ENCODE peak calls at places on chromosomes 6 and 20, in six cellular contexts. I is foreskin fibroblast, V is upper lobe of right lung, F is endothelial cell, O is HFFc6, H is hepatocyte. U is an unnamed sample.
A peak's percentile ranks its signal among the peaks of the same experiment; 100 is the strongest.

GRCh38 chr6:73204252-73204651 is 21.0 kb downstream of the KHDC1L start:
- DNase-seq in I (no peak), V (no peak), F (no peak), O (no peak), H (no peak), U (no peak)

GRCh38 chr6:17816921-17817611 is 110.3 kb upstream of the NUP153 start:
- DNase-seq in I (peak; percentile 48), V (no peak), F (no peak), O (peak; percentile 46), H (peak; percentile 22), U (no peak)

GRCh38 chr6:157139054-157139708 is 184.1 kb downstream of the TMEM242 start:
- DNase-seq in I (no peak), V (no peak), F (peak; percentile 59), O (no peak), H (no peak), U (no peak)

GRCh38 chr6:139536751-139537617 is 162.5 kb upstream of the CITED2 start:
- DNase-seq in I (peak; percentile 29), V (no peak), F (no peak), O (no peak), H (no peak), U (no peak)

GRCh38 chr20:50745634-50746137 is 14.3 kb downstream of the PARD6B start:
- DNase-seq in I (peak; percentile 50), V (no peak), F (no peak), O (no peak), H (no peak), U (no peak)

GRCh38 chr20:38164069-38164468 is 1.0 kb downstream of the TGM2 start:
- DNase-seq in I (no peak), V (no peak), F (no peak), O (no peak), H (no peak), U (no peak)

GRCh38 chr20:38191654-38192053 is 26.6 kb upstream of the TGM2 start:
- DNase-seq in I (no peak), V (no peak), F (no peak), O (no peak), H (no peak), U (no peak)

GRCh38 chr6:42929928-42930360 is 664 bp downstream of the CNPY3 start:
- DNase-seq in I (peak; percentile 86), V (no peak), F (no peak), O (peak; percentile 77), H (peak; percentile 78), U (no peak)

GRCh38 chr20:46784450-46785127 is 75.1 kb downstream of the SLC2A10 start:
- DNase-seq in I (peak; percentile 65), V (no peak), F (no peak), O (peak; percentile 18), H (no peak), U (peak; percentile 20)

GRCh38 chr6:116229287-116229913 is 24.5 kb downstream of the TSPYL4 start:
- DNase-seq in I (peak; percentile 96), V (no peak), F (peak; percentile 82), O (peak; percentile 99), H (peak; percentile 32), U (peak; percentile 79)

GRCh38 chr6:114354482-114354881 is 11.7 kb upstream of the HS3ST5 start:
- DNase-seq in I (no peak), V (no peak), F (no peak), O (no peak), H (no peak), U (no peak)

GRCh38 chr20:34065260-34065659 is 46.8 kb downstream of the EIF2S2 start:
- DNase-seq in I (peak; percentile 85), V (no peak), F (no peak), O (peak; percentile 83), H (peak; percentile 44), U (peak; percentile 52)

GRCh38 chr20:45059022-45059728 is 41.8 kb downstream of the KCNS1 start:
- DNase-seq in I (peak; percentile 59), V (no peak), F (no peak), O (peak; percentile 57), H (no peak), U (no peak)

GRCh38 chr6:32851025-32851424 is 2.5 kb downstream of the TAP1 start:
- DNase-seq in I (no peak), V (no peak), F (no peak), O (no peak), H (no peak), U (no peak)

GRCh38 chr6:113565306-113565705 is 291.8 kb upstream of the MARCKS start:
- DNase-seq in I (no peak), V (no peak), F (no peak), O (peak; percentile 57), H (no peak), U (no peak)

GRCh38 chr20:2872304-2873009 is 824 bp upstream of the PTPRA start:
- DNase-seq in I (peak; percentile 89), V (peak; percentile 88), F (peak; percentile 43), O (peak; percentile 30), H (peak; percentile 76), U (no peak)

GRCh38 chr6:131061771-131062160 is 1.3 kb downstream of the EPB41L2 start:
- DNase-seq in I (peak; percentile 53), V (no peak), F (no peak), O (no peak), H (no peak), U (no peak)

GRCh38 chr6:142011156-142011555 is 121.6 kb upstream of the GJE1 start:
- DNase-seq in I (peak; percentile 53), V (no peak), F (no peak), O (peak; percentile 38), H (no peak), U (no peak)

GRCh38 chr6:64280569-64280968 is 645.0 kb downstream of the PHF3 start:
- DNase-seq in I (no peak), V (no peak), F (no peak), O (no peak), H (peak; percentile 30), U (no peak)

GRCh38 chr6:1016329-1017302 is 295.3 kb upstream of the FOXQ1 start:
- DNase-seq in I (no peak), V (no peak), F (no peak), O (no peak), H (no peak), U (no peak)

GRCh38 chr6:1014431-1014807 is 297.5 kb upstream of the FOXQ1 start:
- DNase-seq in I (no peak), V (no peak), F (no peak), O (no peak), H (no peak), U (no peak)

GRCh38 chr6:1020133-1020532 is 291.8 kb upstream of the FOXQ1 start:
- DNase-seq in I (no peak), V (no peak), F (no peak), O (no peak), H (no peak), U (no peak)

GRCh38 chr6:1013656-1014430 is 298.1 kb upstream of the FOXQ1 start:
- DNase-seq in I (peak; percentile 28), V (no peak), F (no peak), O (no peak), H (no peak), U (no peak)

DNA sequence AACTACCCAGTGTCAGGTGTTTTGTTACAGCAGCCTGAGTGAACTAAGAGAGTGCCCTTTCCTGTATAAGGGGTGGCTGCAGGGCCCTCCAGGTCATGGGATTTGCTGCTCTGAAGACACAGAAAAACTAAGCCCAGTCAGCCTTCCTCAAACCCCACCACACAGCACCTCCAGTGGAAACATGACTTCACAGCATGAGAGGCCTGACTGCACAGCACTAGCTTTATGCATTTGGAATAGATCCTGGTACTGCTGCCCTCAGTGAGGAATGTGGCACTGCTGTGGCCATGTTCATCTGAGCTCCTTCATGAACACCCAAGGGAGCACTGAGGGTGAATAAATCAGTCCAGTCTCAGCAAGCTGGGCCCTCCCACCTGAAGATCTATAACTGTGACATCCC is 296.1 kb upstream of the FOXQ1 start:
- DNase-seq in I (peak; percentile 56), V (no peak), F (no peak), O (peak; percentile 17), H (peak; percentile 35), U (no peak)
- TF ChIP-seq CTCF in I (peak; percentile 31), V (no peak), F (no peak), O (peak; percentile 47), H (peak; percentile 42), U (peak; percentile 33)

GRCh38 chr20:14481863-14482262 is 144.5 kb upstream of the FLRT3 start:
- DNase-seq in I (peak; percentile 94), V (no peak), F (no peak), O (no peak), H (no peak), U (peak; percentile 18)
- TF ChIP-seq CTCF in I (no peak), V (no peak), F (no peak), O (no peak), H (no peak), U (no peak)

DNA sequence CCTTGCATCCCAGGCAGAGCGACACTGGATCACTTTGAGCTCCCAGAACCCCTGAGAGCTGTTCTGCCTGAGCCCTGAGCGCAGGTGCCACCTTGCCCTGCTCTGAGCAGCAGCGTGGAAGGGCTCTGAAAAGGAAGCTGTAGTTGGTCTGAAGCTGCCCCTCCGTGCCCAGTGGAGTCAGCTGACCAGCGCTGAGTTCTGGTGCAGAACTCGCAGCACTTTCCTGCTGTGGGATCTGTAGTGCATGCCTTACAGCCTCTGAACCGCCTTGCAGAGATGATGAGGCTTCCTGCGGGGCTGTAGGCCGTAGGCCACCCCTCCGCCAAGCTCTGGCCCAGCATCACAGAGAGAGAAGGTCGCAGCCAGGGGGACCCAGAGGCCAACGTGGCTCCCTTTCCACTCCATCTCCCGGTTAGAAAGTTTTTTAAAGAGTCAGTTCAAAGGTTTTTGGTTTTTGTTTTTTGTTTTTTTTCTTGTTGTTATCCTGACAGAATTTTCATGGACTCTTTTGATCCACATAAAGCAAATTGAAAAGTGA is 158.3 kb upstream of the CST7 start:
- DNase-seq in I (no peak), V (no peak), F (no peak), O (no peak), H (no peak), U (no peak)
- TF ChIP-seq CTCF in I (no peak), V (no peak), F (no peak), O (no peak), H (no peak), U (no peak)

GRCh38 chr20:35326732-35327073 is 34.5 kb upstream of the FAM83C start:
- DNase-seq in I (no peak), V (no peak), F (no peak), O (no peak), H (no peak), U (no peak)

GRCh38 chr20:35328095-35328685 is 36.0 kb upstream of the FAM83C start:
- DNase-seq in I (no peak), V (no peak), F (no peak), O (no peak), H (no peak), U (no peak)

GRCh38 chr20:35328689-35329088 is 36.5 kb upstream of the FAM83C start:
- DNase-seq in I (no peak), V (no peak), F (no peak), O (no peak), H (no peak), U (no peak)

GRCh38 chr20:35327074-35327976 is 35.1 kb upstream of the FAM83C start:
- DNase-seq in I (peak; percentile 80), V (no peak), F (no peak), O (peak; percentile 38), H (peak; percentile 81), U (no peak)

DNA sequence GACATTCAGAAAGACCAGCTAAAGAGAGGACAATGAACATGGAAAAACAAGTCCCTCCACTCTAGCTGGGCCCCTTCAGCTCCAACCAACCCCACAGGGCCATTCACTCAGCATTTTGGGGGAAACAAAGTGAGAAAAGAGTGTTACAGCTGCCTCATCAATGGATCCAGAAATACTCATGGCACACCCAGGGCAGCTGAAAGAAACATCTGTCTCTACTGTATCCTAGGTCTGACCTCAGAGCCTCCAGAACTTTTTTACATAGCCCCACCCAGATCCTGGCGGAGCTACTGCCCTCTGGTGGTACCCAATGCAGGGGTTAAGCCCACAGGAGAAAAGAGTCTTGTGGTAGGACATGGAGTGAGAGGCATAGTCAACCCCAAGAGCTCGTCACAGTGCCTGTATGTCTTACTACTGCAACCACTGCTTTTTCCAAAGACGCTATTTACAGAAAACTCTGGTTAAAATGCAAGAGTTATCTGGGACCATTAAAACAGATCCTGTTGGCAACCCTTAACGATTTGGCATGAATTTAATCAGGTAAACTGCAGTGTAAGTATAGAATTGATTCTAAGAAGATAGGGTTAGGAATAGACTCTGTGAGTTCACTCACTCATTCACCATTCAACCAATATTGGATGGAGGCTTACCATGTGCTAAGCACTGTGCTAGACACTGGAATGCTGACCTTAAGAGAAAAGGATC is 37.4 kb upstream of the FAM83C start:
- DNase-seq in I (peak; percentile 79), V (no peak), F (peak; percentile 76), O (no peak), H (peak; percentile 56), U (no peak)
- TF ChIP-seq CTCF in I (peak; percentile 57), V (peak; percentile 37), F (peak; percentile 62), O (peak; percentile 82), H (peak; percentile 49), U (peak; percentile 40)

U was measured in AG09319.